ENCODE peak calls at places on chromosomes 12 and 14, in eight cellular contexts. A, W, C, G, Y, I, R and N are unnamed samples.

GRCh38 chr12:105252901-105253300 is 16.9 kb upstream of the APPL2 start:
- DNase-seq in A (no peak), W (no peak), C (no peak), G (no peak), Y (no peak), I (no peak), R (no peak), N (no peak)

GRCh38 chr12:124044809-124045321 is 71.8 kb downstream of the ZNF664 start:
- DNase-seq in A (no peak), W (no peak), C (no peak), G (no peak), Y (no peak), I (no peak), R (no peak), N (no peak)

GRCh38 chr14:50875359-50876090 is 3.7 kb downstream of the ABHD12B start:
- DNase-seq in A (no peak), W (no peak), C (peak), G (peak), Y (no peak), I (peak), R (no peak), N (no peak)

GRCh38 chr12:62123721-62124203 is 136.4 kb upstream of the USP15 start:
- DNase-seq in A (no peak), W (peak), C (peak), G (peak), Y (no peak), I (peak), R (peak), N (no peak)

GRCh38 chr14:104442107-104442551 is 137.4 kb upstream of the C14orf180 start:
- DNase-seq in A (no peak), W (no peak), C (no peak), G (no peak), Y (no peak), I (no peak), R (no peak), N (peak)

GRCh38 chr12:54411398-54412241 is 7.4 kb downstream of the ITGA5 start:
- DNase-seq in A (peak), W (peak), C (peak), G (peak), Y (peak), I (peak), R (peak), N (no peak)

GRCh38 chr12:10363922-10364838 is 25.7 kb downstream of the KLRK1 start:
- DNase-seq in A (peak), W (no peak), C (peak), G (peak), Y (no peak), I (peak), R (no peak), N (no peak)

GRCh38 chr12:108757842-108758241 is 26.5 kb upstream of the CORO1C start:
- DNase-seq in A (no peak), W (no peak), C (no peak), G (no peak), Y (no peak), I (no peak), R (no peak), N (no peak)

GRCh38 chr12:81644503-81644902 is 114.6 kb downstream of the PPFIA2 start:
- DNase-seq in A (no peak), W (no peak), C (peak), G (no peak), Y (no peak), I (peak), R (peak), N (no peak)

GRCh38 chr14:53470351-53471043 is 317.4 kb upstream of the DDHD1 start:
- DNase-seq in A (no peak), W (peak), C (peak), G (peak), Y (no peak), I (peak), R (no peak), N (no peak)

GRCh38 chr12:72084061-72084460 is 145.4 kb downstream of the TPH2 start:
- DNase-seq in A (no peak), W (no peak), C (no peak), G (no peak), Y (no peak), I (no peak), R (no peak), N (no peak)

GRCh38 chr12:111482464-111482863 is 76.7 kb downstream of the SH2B3 start:
- DNase-seq in A (no peak), W (no peak), C (no peak), G (no peak), Y (no peak), I (no peak), R (no peak), N (no peak)

GRCh38 chr12:55720071-55720564 is at the start of gene RDH5:
- DNase-seq in A (peak), W (peak), C (peak), G (peak), Y (no peak), I (peak), R (peak), N (no peak)

GRCh38 chr12:85441740-85442139 is 161.7 kb downstream of the ALX1 start:
- DNase-seq in A (no peak), W (no peak), C (no peak), G (peak), Y (no peak), I (peak), R (peak), N (no peak)

GRCh38 chr12:132284618-132285310 is 44.6 kb downstream of the GALNT9 start:
- DNase-seq in A (no peak), W (no peak), C (no peak), G (no peak), Y (no peak), I (no peak), R (peak), N (no peak)

GRCh38 chr12:262817-263216 is at the start of gene SLC6A13:
- DNase-seq in A (no peak), W (no peak), C (no peak), G (no peak), Y (no peak), I (no peak), R (no peak), N (peak)

GRCh38 chr12:116295327-116296263 is 18.1 kb upstream of the MED13L start:
- DNase-seq in A (no peak), W (no peak), C (peak), G (no peak), Y (no peak), I (peak), R (no peak), N (no peak)

GRCh38 chr12:111993290-111994150 is 19.4 kb downstream of the TMEM116 start:
- DNase-seq in A (no peak), W (no peak), C (no peak), G (no peak), Y (no peak), I (no peak), R (no peak), N (no peak)

GRCh38 chr12:47085815-47086252 is 6.1 kb upstream of the AMIGO2 start:
- DNase-seq in A (no peak), W (no peak), C (peak), G (no peak), Y (no peak), I (peak), R (peak), N (no peak)

DNA sequence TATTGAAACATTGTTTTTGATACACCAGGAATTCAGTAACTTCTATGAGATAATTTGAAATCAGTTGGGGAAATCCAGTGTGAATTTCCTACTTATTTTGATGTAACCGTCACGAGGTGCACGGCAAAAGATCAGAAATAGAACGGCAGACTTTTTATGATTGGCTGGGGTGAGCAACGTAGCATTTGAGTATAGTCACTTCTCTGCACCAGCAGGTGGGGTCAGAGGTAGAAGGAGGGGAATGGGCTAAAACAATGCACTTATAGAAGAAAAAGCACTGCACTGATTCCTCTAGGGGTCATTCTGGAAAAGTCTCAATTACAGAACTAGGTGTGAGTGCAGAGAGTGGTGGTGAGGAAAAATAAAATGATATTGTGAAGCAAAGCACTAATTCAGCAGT is 7.9 kb upstream of the SSPN start:
- DNase-seq in A (no peak), W (no peak), C (no peak), G (no peak), Y (no peak), I (no peak), R (no peak), N (no peak)
- TF ChIP-seq CTCF in A (no peak), W (no peak), C (peak), G (no peak), Y (no peak), I (no peak), R (no peak), N (no peak)

GRCh38 chr14:22168092-22168955 is 420.7 kb downstream of the DAD1 start:
- DNase-seq in A (no peak), W (no peak), C (no peak), G (no peak), Y (no peak), I (peak), R (no peak), N (no peak)
- TF ChIP-seq CTCF in A (no peak), W (no peak), C (no peak), G (no peak), Y (no peak), I (peak), R (no peak), N (no peak)

DNA sequence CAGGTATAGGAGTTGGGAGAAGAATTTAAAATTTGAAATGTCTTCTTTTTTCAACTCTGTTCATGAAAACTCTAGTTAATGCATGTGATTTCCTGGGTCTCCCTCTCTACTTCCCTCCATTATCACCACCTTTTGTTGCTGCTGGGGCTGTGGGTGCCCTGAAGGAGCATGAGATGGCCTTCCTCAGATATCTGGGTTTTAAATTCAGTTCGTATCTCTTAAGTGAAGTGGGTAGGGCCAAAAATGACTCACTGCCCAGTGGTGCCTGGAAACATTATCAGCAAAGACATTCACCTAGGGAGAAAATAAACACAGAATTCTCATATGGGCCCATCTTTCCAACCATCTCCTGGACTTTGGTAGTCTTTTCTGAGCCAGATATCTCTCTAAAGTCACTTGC is 234.9 kb upstream of the PLEKHG7 start:
- DNase-seq in A (no peak), W (no peak), C (no peak), G (no peak), Y (no peak), I (peak), R (peak), N (no peak)
- TF ChIP-seq CTCF in A (no peak), W (no peak), C (no peak), G (no peak), Y (no peak), I (no peak), R (no peak), N (no peak)

DNA sequence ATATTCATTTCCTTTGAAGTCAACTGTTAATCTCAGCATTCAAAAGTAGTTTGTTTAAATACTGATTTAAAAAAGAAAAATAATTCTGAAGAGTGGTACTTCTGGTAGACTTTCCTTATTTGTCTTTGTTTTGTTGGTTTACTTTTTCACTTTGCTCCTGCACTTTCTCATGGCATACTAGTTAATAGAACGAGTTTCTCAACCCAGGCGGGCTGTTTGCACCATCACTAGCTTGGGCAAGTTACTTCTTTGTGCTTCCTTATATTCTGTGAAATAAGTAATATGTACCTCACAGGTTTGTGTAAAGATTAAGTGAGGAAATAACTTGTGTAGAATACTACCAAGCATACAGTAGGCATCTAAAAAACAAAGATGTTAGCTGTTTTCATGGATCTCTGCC is 45.5 kb downstream of the SLC38A6 start:
- DNase-seq in A (no peak), W (no peak), C (no peak), G (no peak), Y (no peak), I (no peak), R (no peak), N (no peak)
- TF ChIP-seq CTCF in A (no peak), W (no peak), C (no peak), G (no peak), Y (no peak), I (no peak), R (no peak), N (no peak)